ENCODE peak calls at places on chromosomes 12 and 14, in six cellular contexts. T is lower lobe of right lung; M is CD8-positive, alpha-beta T cell; E is prostate gland; Q is CD8-positive, alpha-beta memory T cell; P is PC-3. D is an unnamed sample. For H3K9me3 and H3K27me3, the result is how much of the 10 kb centered on the place peaks cover.

GRCh38 chr12:2683283-2684025 is 111.3 kb upstream of the FKBP4 start:
- DNase-seq in T (no peak), M (no peak), E (no peak), P (no peak), Q (no peak), D (no peak)

GRCh38 chr12:106031736-106032135 is 107.0 kb downstream of the NUAK1 start:
- DNase-seq in E (no peak), P (no peak), M (no peak), Q (no peak), T (no peak), D (no peak)

GRCh38 chr14:26255213-26255612 is 342.6 kb downstream of the NOVA1 start:
- DNase-seq in T (no peak), Q (no peak), E (no peak), M (no peak), P (peak), D (no peak)

GRCh38 chr12:110379201-110379600 is 24.3 kb downstream of the ANAPC7 start:
- DNase-seq in Q (no peak), M (no peak), E (no peak), T (no peak), P (no peak), D (no peak)

GRCh38 chr12:75177997-75178396 is 31.6 kb downstream of the KCNC2 start:
- DNase-seq in M (no peak), P (peak), Q (no peak), E (no peak), T (no peak), D (no peak)

GRCh38 chr12:50241178-50241577 is 42.1 kb downstream of the LIMA1 start:
- DNase-seq in Q (no peak), M (no peak), P (peak), T (no peak), E (no peak), D (no peak)

GRCh38 chr12:70151993-70152392 is 91.2 kb upstream of the CNOT2 start:
- DNase-seq in Q (no peak), M (no peak), T (no peak), P (no peak), E (no peak), D (no peak)

GRCh38 chr14:100022772-100023451 is 42.3 kb upstream of the EVL start:
- DNase-seq in T (no peak), M (no peak), E (no peak), Q (no peak), P (no peak), D (no peak)

GRCh38 chr14:95683793-95684192 is 2.4 kb upstream of the TCL1B start:
- DNase-seq in T (no peak), E (no peak), M (no peak), Q (peak), P (peak), D (no peak)

GRCh38 chr12:71653137-71653536 is 10.5 kb downstream of the ZFC3H1 start:
- DNase-seq in P (no peak), Q (no peak), E (no peak), M (no peak), T (no peak), D (no peak)

GRCh38 chr14:86038401-86038985 is 508.5 kb downstream of the FLRT2 start:
- DNase-seq in T (peak), M (no peak), Q (peak), E (no peak), P (peak), D (no peak)

GRCh38 chr12:103546959-103547358 is 40.1 kb upstream of the STAB2 start:
- DNase-seq in T (no peak), E (no peak), P (peak), Q (no peak), M (no peak), D (no peak)

GRCh38 chr12:24054411-24054810 is 104.9 kb upstream of the SOX5 start:
- DNase-seq in T (no peak), P (no peak), E (no peak), M (no peak), Q (no peak), D (no peak)

GRCh38 chr14:84036863-84037262 is 1493.1 kb upstream of the FLRT2 start:
- DNase-seq in P (peak), M (no peak), Q (no peak), T (no peak), E (no peak), D (no peak)

GRCh38 chr12:127485528-127485927 is 781.4 kb upstream of the TMEM132C start:
- DNase-seq in T (no peak), P (peak), Q (no peak), M (no peak), E (no peak), D (no peak)

GRCh38 chr12:10115311-10115710 is 14.7 kb downstream of the CLEC7A start:
- DNase-seq in Q (no peak), M (no peak), P (no peak), E (no peak), T (no peak), D (no peak)

GRCh38 chr12:22016982-22017381 is 29.0 kb upstream of the CMAS start:
- DNase-seq in P (no peak), T (no peak), M (no peak), E (no peak), Q (no peak), D (no peak)

GRCh38 chr14:52073251-52073650 is 4.4 kb upstream of the NID2 start:
- DNase-seq in P (peak), E (no peak), M (no peak), Q (no peak), T (no peak), D (no peak)

GRCh38 chr12:90253674-90254181 is 545.1 kb upstream of the ATP2B1 start:
- DNase-seq in T (peak), M (no peak), Q (no peak), E (no peak), P (peak), D (peak)

GRCh38 chr14:42224053-42224888 is 617.6 kb downstream of the LRFN5 start:
- DNase-seq in P (peak), M (no peak), E (peak), Q (no peak), T (no peak), D (no peak)

GRCh38 chr12:28622416-28622815 is 432.2 kb downstream of the CCDC91 start:
- DNase-seq in Q (no peak), T (no peak), E (no peak), M (no peak), P (peak), D (no peak)

GRCh38 chr12:86081798-86082197 is 174.4 kb downstream of the MGAT4C start:
- DNase-seq in T (no peak), Q (no peak), M (no peak), E (no peak), P (no peak), D (no peak)

GRCh38 chr14:38210587-38211257 is 3.0 kb downstream of the SSTR1 start:
- DNase-seq in Q (no peak), E (no peak), T (no peak), P (no peak), M (no peak), D (no peak)

GRCh38 chr14:91918159-91918883 is 29.2 kb downstream of the FBLN5 start:
- DNase-seq in P (no peak), E (no peak), T (no peak), M (no peak), Q (no peak), D (no peak)
- H3K4me3 ChIP-seq in P (no peak), E (no peak), T (no peak), M (no peak), Q (no peak), D (no peak)

DNA sequence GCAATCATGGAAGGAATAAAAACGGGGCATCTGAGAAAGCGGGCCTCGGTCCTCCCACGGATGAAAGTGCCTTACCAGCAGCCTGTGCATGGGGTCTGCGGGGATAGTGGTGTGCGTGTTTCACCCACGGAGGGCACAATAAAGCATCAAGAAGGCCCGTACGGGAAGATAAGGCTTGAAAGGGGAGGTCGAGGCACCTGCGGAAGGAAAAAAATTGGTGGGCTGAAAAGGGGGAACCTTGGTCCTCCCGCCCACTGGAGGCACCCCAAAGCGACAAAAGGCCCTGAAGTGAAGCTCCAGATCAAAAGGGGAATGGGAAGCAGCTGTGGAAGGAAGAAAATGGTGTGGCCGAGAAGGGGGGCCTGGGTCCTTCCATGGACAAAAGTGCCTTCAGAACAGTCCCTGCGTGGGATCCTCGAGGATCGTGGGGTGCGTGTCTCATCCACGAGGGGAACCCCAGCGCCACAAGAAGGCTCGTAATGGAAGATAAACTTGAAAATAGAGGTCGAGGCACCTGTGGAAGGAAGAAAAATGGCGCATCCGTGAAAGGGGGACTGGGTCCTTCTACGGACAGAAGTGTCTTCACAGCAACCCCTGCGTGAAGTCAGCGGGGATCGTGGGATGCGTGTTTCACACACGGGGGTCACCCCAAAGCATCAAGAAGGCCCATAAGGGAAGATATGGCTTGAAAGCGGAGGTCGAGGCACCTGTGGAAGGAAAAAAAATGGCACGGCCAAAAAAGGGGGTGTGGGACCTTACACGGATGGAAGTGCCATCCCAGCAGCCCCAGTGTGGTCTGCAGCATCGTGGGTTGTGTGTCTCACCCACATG is 276.9 kb downstream of the ALG10 start:
- DNase-seq in Q (no peak), E (no peak), M (no peak), T (peak), P (no peak), D (no peak)
- H3K9me3 ChIP-seq in Q (under half), E (under half), M (under half), T (under half), P (under half), D (half or more)

GRCh38 chr14:56797569-56798446 is 12.5 kb downstream of the OTX2 start:
- DNase-seq in P (no peak), M (no peak), E (no peak), Q (no peak), T (no peak), D (no peak)

GRCh38 chr14:56796259-56796658 is 14.0 kb downstream of the OTX2 start:
- DNase-seq in Q (no peak), T (no peak), P (no peak), M (no peak), E (no peak), D (no peak)

GRCh38 chr14:56795284-56795622 is 15.0 kb downstream of the OTX2 start:
- DNase-seq in E (no peak), M (no peak), T (no peak), Q (no peak), P (no peak), D (no peak)

GRCh38 chr14:56798447-56799326 is 11.6 kb downstream of the OTX2 start:
- DNase-seq in T (no peak), E (no peak), M (no peak), Q (no peak), P (no peak), D (no peak)

GRCh38 chr14:56797003-56797568 is 13.2 kb downstream of the OTX2 start:
- DNase-seq in P (no peak), T (no peak), M (no peak), Q (no peak), E (no peak), D (no peak)
- H3K27me3 ChIP-seq in P (half or more), T (half or more), M (under half), Q (under half), E (half or more), D (half or more)

GRCh38 chr14:57413849-57414248 is 23.5 kb downstream of the NAA30 start:
- DNase-seq in Q (no peak), M (no peak), T (no peak), E (no peak), P (no peak), D (no peak)
- H3K4me3 ChIP-seq in Q (no peak), M (no peak), T (no peak), E (no peak), P (no peak), D (no peak)

GRCh38 chr14:82419933-82420332 is 886.3 kb upstream of the SEL1L start:
- DNase-seq in E (no peak), T (no peak), P (no peak), Q (no peak), M (no peak), D (no peak)
- H3K9me3 ChIP-seq in E (under half), T (under half), P (under half), Q (under half), M (under half), D (under half)

GRCh38 chr14:74241611-74242005 is 2.4 kb downstream of the VSX2 start:
- DNase-seq in T (no peak), P (no peak), E (no peak), Q (no peak), M (no peak), D (no peak)
- H3K27me3 ChIP-seq in T (half or more), P (under half), E (under half), Q (half or more), M (under half), D (under half)

DNA sequence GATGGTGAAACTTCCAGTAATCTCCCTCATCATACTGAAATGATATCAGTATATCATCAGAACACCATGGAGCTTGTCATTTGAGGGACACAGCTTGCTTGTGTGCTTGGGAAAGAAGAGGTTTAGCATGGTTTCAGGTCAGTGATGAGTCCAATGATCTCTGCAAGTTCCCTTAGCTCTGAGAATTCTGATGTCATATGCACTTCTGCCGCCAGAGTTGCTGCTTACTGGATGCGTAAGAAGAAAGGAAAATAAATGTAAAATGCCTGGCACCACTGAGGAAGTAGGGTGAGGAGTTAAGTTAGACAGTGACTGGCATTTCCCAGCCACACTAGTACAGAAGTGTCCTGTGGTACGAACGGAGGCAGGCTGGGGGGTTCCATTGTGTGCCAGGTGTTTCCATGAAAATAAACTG is 22.6 kb downstream of the PRKCH start:
- DNase-seq in Q (no peak), P (no peak), E (no peak), M (no peak), T (no peak), D (no peak)
- H3K4me3 ChIP-seq in Q (peak), P (no peak), E (no peak), M (peak), T (no peak), D (no peak)

DNA sequence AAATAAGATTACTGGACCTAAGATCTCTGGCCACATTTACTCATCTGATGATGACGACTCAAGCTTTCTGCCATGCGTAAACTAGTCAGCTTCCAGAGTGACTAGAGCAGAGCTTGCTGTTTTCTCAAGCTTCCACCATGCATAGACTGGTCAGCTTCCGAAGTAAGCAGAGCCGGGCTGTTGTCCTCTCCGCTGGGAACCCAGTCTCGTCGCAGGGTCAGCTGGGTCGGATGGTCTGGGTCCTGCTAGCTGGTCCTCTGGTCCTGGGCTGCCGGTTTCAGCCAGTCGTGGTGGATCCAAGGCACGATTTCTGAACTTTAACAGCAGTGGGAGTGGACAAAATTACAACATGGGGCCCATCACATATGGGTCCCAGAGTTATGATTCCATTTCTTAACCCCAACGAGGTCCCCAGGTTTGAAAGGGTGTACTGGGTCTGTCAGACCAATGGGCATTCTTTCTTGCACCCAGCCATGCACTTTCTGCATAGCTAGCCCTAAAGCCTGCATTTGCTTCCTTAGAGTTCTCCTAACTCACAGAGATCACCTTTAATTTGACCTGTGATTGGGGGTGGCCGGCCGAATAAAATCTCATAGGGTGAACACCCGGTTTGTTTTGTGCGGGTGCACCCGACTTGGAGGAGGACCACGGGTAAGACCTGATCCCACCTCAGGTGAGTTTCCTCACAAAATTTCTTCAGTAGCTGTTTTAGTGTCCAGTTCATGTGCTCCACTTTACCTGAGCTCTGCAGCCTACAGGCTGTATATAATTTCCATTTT is 1312.8 kb downstream of the TMEM121 start:
- DNase-seq in E (no peak), P (no peak), Q (no peak), M (no peak), T (no peak), D (no peak)
- H3K9me3 ChIP-seq in E (under half), P (under half), Q (under half), M (under half), T (under half), D (under half)

GRCh38 chr12:122872815-122873361 is 23.0 kb downstream of the VPS37B start:
- DNase-seq in T (no peak), Q (no peak), M (no peak), P (no peak), E (no peak), D (no peak)
- H3K27me3 ChIP-seq in T (under half), Q (under half), M (under half), P (under half), E (under half), D (under half)

GRCh38 chr12:114447274-114447716 is 41.4 kb upstream of the TBX5 start:
- DNase-seq in E (no peak), M (no peak), T (no peak), P (no peak), Q (no peak), D (no peak)

GRCh38 chr12:114448618-114448933 is 42.6 kb upstream of the TBX5 start:
- DNase-seq in T (no peak), M (no peak), P (no peak), Q (no peak), E (no peak), D (no peak)

GRCh38 chr12:114445401-114446323 is 39.7 kb upstream of the TBX5 start:
- DNase-seq in P (no peak), Q (no peak), E (no peak), T (no peak), M (no peak), D (no peak)

GRCh38 chr12:114450019-114450418 is 44.1 kb upstream of the TBX5 start:
- DNase-seq in T (no peak), Q (no peak), P (no peak), E (no peak), M (no peak), D (no peak)

GRCh38 chr12:114447799-114448617 is 42.1 kb upstream of the TBX5 start:
- DNase-seq in M (no peak), Q (no peak), P (no peak), E (no peak), T (no peak), D (no peak)
- H3K4me3 ChIP-seq in M (no peak), Q (no peak), P (no peak), E (no peak), T (no peak), D (no peak)

D was measured in esophagus squamous epithelium.